ENCODE peak calls at places on chromosomes 11 and 22, in eight cellular contexts. One of them, this sample, is unnamed. For H3K27me3 and H3K4me1, the result is how much of the 10 kb centered on the place peaks cover.

GRCh38 chr11:44568706-44569473 is 3.4 kb downstream of the CD82 start:
- DNase-seq in prostate gland: peak
- DNase-seq in adrenal gland: peak
- DNase-seq in uterus: peak
- DNase-seq in stomach: peak
- DNase-seq in transverse colon: peak
- DNase-seq in Peyer's patch: peak
- DNase-seq in suprapubic skin: peak
- DNase-seq in this sample: peak

GRCh38 chr11:96015911-96016565 is 92.1 kb upstream of the MTMR2 start:
- DNase-seq in prostate gland: no peak
- DNase-seq in adrenal gland: no peak
- DNase-seq in uterus: no peak
- DNase-seq in stomach: no peak
- DNase-seq in transverse colon: no peak
- DNase-seq in Peyer's patch: no peak
- DNase-seq in suprapubic skin: no peak
- DNase-seq in this sample: no peak

GRCh38 chr11:125170001-125170405 is 5.5 kb downstream of the PKNOX2 start:
- DNase-seq in prostate gland: no peak
- DNase-seq in adrenal gland: no peak
- DNase-seq in uterus: no peak
- DNase-seq in stomach: no peak
- DNase-seq in transverse colon: no peak
- DNase-seq in Peyer's patch: no peak
- DNase-seq in suprapubic skin: no peak
- DNase-seq in this sample: no peak

GRCh38 chr11:44178381-44178780 is 82.9 kb downstream of the EXT2 start:
- DNase-seq in prostate gland: no peak
- DNase-seq in adrenal gland: no peak
- DNase-seq in uterus: no peak
- DNase-seq in stomach: no peak
- DNase-seq in transverse colon: no peak
- DNase-seq in Peyer's patch: no peak
- DNase-seq in suprapubic skin: no peak
- DNase-seq in this sample: no peak

GRCh38 chr22:42711281-42711731 is 9.4 kb downstream of the A4GALT start:
- DNase-seq in prostate gland: no peak
- DNase-seq in adrenal gland: peak
- DNase-seq in uterus: no peak
- DNase-seq in stomach: no peak
- DNase-seq in transverse colon: no peak
- DNase-seq in Peyer's patch: no peak
- DNase-seq in suprapubic skin: no peak
- DNase-seq in this sample: no peak

GRCh38 chr11:102494216-102494615 is 36.3 kb downstream of the MMP7 start:
- DNase-seq in prostate gland: peak
- DNase-seq in adrenal gland: no peak
- DNase-seq in uterus: no peak
- DNase-seq in stomach: peak
- DNase-seq in transverse colon: peak
- DNase-seq in Peyer's patch: no peak
- DNase-seq in suprapubic skin: no peak
- DNase-seq in this sample: no peak

GRCh38 chr22:31790240-31790639 is 36.4 kb downstream of the DEPDC5 start:
- DNase-seq in prostate gland: no peak
- DNase-seq in adrenal gland: no peak
- DNase-seq in uterus: no peak
- DNase-seq in stomach: no peak
- DNase-seq in transverse colon: no peak
- DNase-seq in Peyer's patch: peak
- DNase-seq in suprapubic skin: no peak
- DNase-seq in this sample: no peak

GRCh38 chr22:20128902-20129746 is 2.5 kb upstream of the ZDHHC8 start:
- DNase-seq in prostate gland: no peak
- DNase-seq in adrenal gland: peak
- DNase-seq in uterus: no peak
- DNase-seq in stomach: peak
- DNase-seq in transverse colon: peak
- DNase-seq in Peyer's patch: peak
- DNase-seq in suprapubic skin: no peak
- DNase-seq in this sample: no peak

GRCh38 chr22:48587236-48587865 is 1240.3 kb downstream of the BRD1 start:
- DNase-seq in prostate gland: no peak
- DNase-seq in adrenal gland: no peak
- DNase-seq in uterus: no peak
- DNase-seq in stomach: no peak
- DNase-seq in transverse colon: no peak
- DNase-seq in Peyer's patch: no peak
- DNase-seq in suprapubic skin: no peak
- DNase-seq in this sample: no peak

GRCh38 chr11:34206598-34207300 is 101.3 kb downstream of the NAT10 start:
- DNase-seq in prostate gland: no peak
- DNase-seq in adrenal gland: no peak
- DNase-seq in uterus: no peak
- DNase-seq in stomach: no peak
- DNase-seq in transverse colon: no peak
- DNase-seq in Peyer's patch: no peak
- DNase-seq in suprapubic skin: no peak
- DNase-seq in this sample: no peak

GRCh38 chr11:14309425-14310192 is 49.4 kb downstream of the RRAS2 start:
- DNase-seq in prostate gland: no peak
- DNase-seq in adrenal gland: no peak
- DNase-seq in uterus: no peak
- DNase-seq in stomach: no peak
- DNase-seq in transverse colon: no peak
- DNase-seq in Peyer's patch: no peak
- DNase-seq in suprapubic skin: no peak
- DNase-seq in this sample: no peak

GRCh38 chr11:1949302-1949701 is 2.2 kb downstream of the MRPL23 start:
- DNase-seq in prostate gland: no peak
- DNase-seq in adrenal gland: no peak
- DNase-seq in uterus: no peak
- DNase-seq in stomach: no peak
- DNase-seq in transverse colon: no peak
- DNase-seq in Peyer's patch: no peak
- DNase-seq in suprapubic skin: no peak
- DNase-seq in this sample: no peak

GRCh38 chr11:19874241-19874640 is 161.6 kb downstream of the NAV2 start:
- DNase-seq in prostate gland: no peak
- DNase-seq in adrenal gland: no peak
- DNase-seq in uterus: no peak
- DNase-seq in stomach: no peak
- DNase-seq in transverse colon: no peak
- DNase-seq in Peyer's patch: no peak
- DNase-seq in suprapubic skin: no peak
- DNase-seq in this sample: no peak

GRCh38 chr11:118608268-118609214 is 1.1 kb downstream of the PHLDB1 start:
- DNase-seq in prostate gland: no peak
- DNase-seq in adrenal gland: peak
- DNase-seq in uterus: peak
- DNase-seq in stomach: peak
- DNase-seq in transverse colon: peak
- DNase-seq in Peyer's patch: peak
- DNase-seq in suprapubic skin: peak
- DNase-seq in this sample: no peak

GRCh38 chr11:118610773-118611432 is 3.5 kb downstream of the PHLDB1 start:
- DNase-seq in prostate gland: peak
- DNase-seq in adrenal gland: peak
- DNase-seq in uterus: peak
- DNase-seq in stomach: peak
- DNase-seq in transverse colon: peak
- DNase-seq in Peyer's patch: peak
- DNase-seq in suprapubic skin: peak
- DNase-seq in this sample: peak

GRCh38 chr11:118610220-118610772 is 2.9 kb downstream of the PHLDB1 start:
- DNase-seq in prostate gland: no peak
- DNase-seq in adrenal gland: no peak
- DNase-seq in uterus: no peak
- DNase-seq in stomach: peak
- DNase-seq in transverse colon: no peak
- DNase-seq in Peyer's patch: no peak
- DNase-seq in suprapubic skin: peak
- DNase-seq in this sample: peak

GRCh38 chr11:118607401-118608267 is at the start of gene PHLDB1:
- DNase-seq in prostate gland: peak
- DNase-seq in adrenal gland: peak
- DNase-seq in uterus: peak
- DNase-seq in stomach: peak
- DNase-seq in transverse colon: peak
- DNase-seq in Peyer's patch: peak
- DNase-seq in suprapubic skin: peak
- DNase-seq in this sample: no peak

DNA sequence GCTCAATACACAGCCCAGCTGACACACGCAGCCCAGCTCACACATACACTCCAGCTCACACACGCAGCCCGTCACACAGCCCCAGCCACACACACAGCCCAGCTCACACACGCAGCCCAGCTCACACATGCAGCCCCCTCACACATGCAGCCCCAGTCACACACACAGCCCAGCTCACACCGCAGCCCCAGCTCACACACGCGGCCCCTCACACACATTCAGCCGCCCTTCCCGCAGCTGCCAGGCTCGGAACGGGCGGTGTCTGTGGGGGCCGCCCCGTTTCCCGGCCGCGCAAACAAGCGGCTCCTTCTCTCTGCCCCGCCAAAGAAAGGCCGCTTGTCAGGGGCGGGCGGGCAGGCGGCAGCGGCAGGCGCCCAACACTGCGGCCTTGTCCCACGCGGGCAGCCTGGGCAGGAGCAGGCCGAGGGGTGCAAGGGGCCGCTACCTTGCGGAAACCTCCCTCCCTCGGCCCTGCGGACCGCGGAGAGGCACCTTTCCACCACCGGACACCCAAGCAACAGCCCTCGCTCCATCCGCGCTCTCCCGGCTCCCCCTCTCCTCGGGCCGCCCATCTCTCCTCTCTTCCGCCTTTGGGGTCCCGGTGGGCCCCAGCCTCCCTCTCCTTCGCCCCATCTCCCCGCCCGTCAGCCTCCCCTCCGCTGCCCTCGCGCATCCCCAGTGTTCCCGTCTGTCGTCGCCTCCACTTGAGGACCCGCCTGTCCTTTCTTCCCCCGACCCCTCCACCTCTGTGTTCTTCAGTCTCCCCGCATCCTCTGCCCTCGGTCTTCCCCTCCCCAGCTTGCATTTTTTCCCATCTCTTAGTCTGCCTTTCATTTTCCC is 2.2 kb downstream of the PHLDB1 start:
- DNase-seq in prostate gland: no peak
- DNase-seq in adrenal gland: no peak
- DNase-seq in uterus: peak
- DNase-seq in stomach: peak
- DNase-seq in transverse colon: no peak
- DNase-seq in Peyer's patch: peak
- DNase-seq in suprapubic skin: peak
- DNase-seq in this sample: peak
- TF ChIP-seq POLR2A in prostate gland: no peak
- TF ChIP-seq POLR2A in adrenal gland: no peak
- TF ChIP-seq POLR2A in uterus: no peak
- TF ChIP-seq POLR2A in stomach: no peak
- TF ChIP-seq POLR2A in transverse colon: no peak
- TF ChIP-seq POLR2A in Peyer's patch: no peak
- TF ChIP-seq POLR2A in suprapubic skin: no peak
- TF ChIP-seq POLR2A in this sample: no peak

DNA sequence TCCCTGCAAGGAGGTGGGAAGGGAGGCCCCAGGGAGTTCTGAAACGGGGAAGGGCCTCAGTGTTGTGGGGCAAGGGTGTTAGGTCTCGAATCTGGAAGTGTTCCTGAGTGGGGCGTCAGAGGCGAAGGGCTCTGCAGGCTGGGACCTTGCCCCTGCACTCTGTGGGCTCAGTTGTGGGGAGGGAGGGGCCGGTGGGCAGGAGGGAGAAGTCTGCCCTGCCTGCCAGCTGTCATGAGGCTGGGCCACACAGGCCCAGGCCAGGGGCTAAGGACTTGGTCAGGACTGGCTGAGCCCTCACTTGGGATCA is at the start of gene CRACR2B:
- DNase-seq in prostate gland: no peak
- DNase-seq in adrenal gland: no peak
- DNase-seq in uterus: no peak
- DNase-seq in stomach: no peak
- DNase-seq in transverse colon: peak
- DNase-seq in Peyer's patch: peak
- DNase-seq in suprapubic skin: no peak
- DNase-seq in this sample: no peak
- H3K27me3 ChIP-seq in prostate gland: under half
- H3K27me3 ChIP-seq in adrenal gland: under half
- H3K27me3 ChIP-seq in uterus: under half
- H3K27me3 ChIP-seq in stomach: under half
- H3K27me3 ChIP-seq in transverse colon: half or more
- H3K27me3 ChIP-seq in Peyer's patch: under half
- H3K27me3 ChIP-seq in suprapubic skin: under half
- H3K27me3 ChIP-seq in this sample: under half

DNA sequence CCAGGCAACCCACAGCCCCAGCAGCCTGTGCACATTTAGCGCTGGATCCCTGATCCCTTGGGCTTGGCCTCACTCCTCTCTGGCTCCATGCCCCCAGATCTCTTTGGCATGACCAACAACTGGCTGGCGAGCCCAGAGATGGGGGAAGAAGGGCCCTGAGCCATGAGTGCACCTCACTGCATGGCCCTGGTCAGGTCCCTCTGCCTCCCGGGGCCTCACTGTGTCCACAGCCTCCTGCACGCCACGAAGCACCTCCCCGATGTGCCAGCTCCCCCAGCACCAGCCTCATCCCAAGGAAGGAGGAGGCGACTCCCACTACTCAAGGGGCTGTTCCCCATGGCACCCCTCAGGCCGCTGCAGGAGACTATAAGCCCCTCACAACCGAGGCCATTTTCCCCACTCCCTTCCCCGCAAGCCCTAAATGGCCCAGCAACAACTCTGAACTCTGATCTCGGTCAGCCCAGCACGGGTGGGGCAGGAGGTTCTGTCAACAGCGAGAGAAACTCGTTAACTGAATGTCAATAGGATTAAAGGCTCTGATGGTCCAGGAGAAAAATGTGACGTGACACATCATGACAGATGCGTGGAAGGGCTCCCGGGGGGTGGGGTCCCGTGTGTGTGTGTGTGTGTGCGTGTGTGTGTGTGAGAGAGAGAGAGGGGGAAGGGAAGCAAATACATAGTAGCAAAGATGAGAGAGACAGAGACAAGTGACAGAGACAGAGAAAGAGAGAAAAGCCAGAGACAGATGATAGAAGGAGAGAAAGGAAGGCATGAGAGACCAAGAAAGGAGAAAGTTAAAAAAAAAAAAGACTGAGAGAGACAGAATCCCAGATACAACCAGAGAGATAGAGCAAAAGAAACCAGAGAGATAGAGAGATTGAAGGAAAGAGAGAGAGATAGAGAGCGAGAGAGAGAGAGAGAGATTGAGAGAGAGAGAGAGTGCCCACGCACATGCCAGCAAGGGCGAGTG is 28.4 kb upstream of the SYT7 start:
- DNase-seq in prostate gland: peak
- DNase-seq in adrenal gland: no peak
- DNase-seq in uterus: no peak
- DNase-seq in stomach: no peak
- DNase-seq in transverse colon: peak
- DNase-seq in Peyer's patch: no peak
- DNase-seq in suprapubic skin: no peak
- DNase-seq in this sample: no peak
- H3K4me1 ChIP-seq in prostate gland: under half
- H3K4me1 ChIP-seq in adrenal gland: under half
- H3K4me1 ChIP-seq in uterus: under half
- H3K4me1 ChIP-seq in stomach: under half
- H3K4me1 ChIP-seq in transverse colon: under half
- H3K4me1 ChIP-seq in Peyer's patch: under half
- H3K4me1 ChIP-seq in suprapubic skin: under half
- H3K4me1 ChIP-seq in this sample: under half

GRCh38 chr11:46936138-46937110 is at the start of gene CSTPP1:
- DNase-seq in prostate gland: peak
- DNase-seq in adrenal gland: peak
- DNase-seq in uterus: peak
- DNase-seq in stomach: peak
- DNase-seq in transverse colon: peak
- DNase-seq in Peyer's patch: peak
- DNase-seq in suprapubic skin: peak
- DNase-seq in this sample: peak
- TF ChIP-seq POLR2A in prostate gland: no peak
- TF ChIP-seq POLR2A in adrenal gland: no peak
- TF ChIP-seq POLR2A in uterus: peak
- TF ChIP-seq POLR2A in stomach: no peak
- TF ChIP-seq POLR2A in transverse colon: no peak
- TF ChIP-seq POLR2A in Peyer's patch: no peak
- TF ChIP-seq POLR2A in suprapubic skin: no peak
- TF ChIP-seq POLR2A in this sample: no peak